ENCODE peak calls at places on chromosomes 2 and 18, in four cellular contexts. S is activated CD4-positive, CD25-positive, alpha-beta regulatory T cell; G is progenitor cell of endocrine pancreas; M is CD8-positive, alpha-beta T cell. I is an unnamed sample.

GRCh38 chr2:209685963-209686362 is 85.7 kb upstream of the UNC80 start:
- DNase-seq in S (no peak), G (no peak), M (no peak), I (no peak)

GRCh38 chr2:121134728-121135127 is 150.3 kb downstream of the TFCP2L1 start:
- DNase-seq in S (no peak), G (no peak), M (no peak), I (no peak)

GRCh38 chr18:52452427-52452826 is 112.4 kb downstream of the DCC start:
- DNase-seq in S (no peak), G (no peak), M (no peak), I (no peak)

GRCh38 chr18:59721214-59721613 is 24.0 kb upstream of the CCBE1 start:
- DNase-seq in S (no peak), G (no peak), M (no peak), I (no peak)

GRCh38 chr2:39107156-39107555 is 13.7 kb downstream of the SOS1 start:
- DNase-seq in S (no peak), G (no peak), M (no peak), I (peak; percentile 28)

GRCh38 chr18:76386886-76387285 is 108.2 kb downstream of the ZNF516 start:
- DNase-seq in S (no peak), G (no peak), M (no peak), I (no peak)

GRCh38 chr2:168404764-168405163 is 51.3 kb upstream of the CERS6 start:
- DNase-seq in S (no peak), G (no peak), M (no peak), I (peak; percentile 5)

GRCh38 chr2:98909381-98910211 is 26.4 kb downstream of the CRACDL start:
- DNase-seq in S (no peak), G (peak; percentile 69), M (no peak), I (no peak)

GRCh38 chr2:44671896-44672295 is 269.6 kb upstream of the SIX3 start:
- DNase-seq in S (no peak), G (no peak), M (no peak), I (no peak)

GRCh38 chr2:228699400-228699799 is 517.9 kb upstream of the SPHKAP start:
- DNase-seq in S (no peak), G (no peak), M (no peak), I (peak; percentile 7)

GRCh38 chr18:3151379-3152264 is 68.1 kb downstream of the MYOM1 start:
- DNase-seq in S (no peak), G (no peak), M (no peak), I (peak; percentile 60)

GRCh38 chr2:26325851-26326250 is 20.1 kb upstream of the SELENOI start:
- DNase-seq in S (no peak), G (no peak), M (no peak), I (no peak)

GRCh38 chr2:41720702-41721344 is 327.0 kb upstream of the PKDCC start:
- DNase-seq in S (no peak), G (no peak), M (no peak), I (no peak)

GRCh38 chr2:166373951-166374350 is 1.8 kb downstream of the SCN9A start:
- DNase-seq in S (no peak), G (no peak), M (no peak), I (peak; percentile 4)

GRCh38 chr2:118246726-118247125 is 158.5 kb downstream of the INSIG2 start:
- DNase-seq in S (no peak), G (no peak), M (no peak), I (peak; percentile 8)

GRCh38 chr2:54941248-54941984 is 108.8 kb downstream of the RTN4 start:
- DNase-seq in S (no peak), G (no peak), M (no peak), I (peak; percentile 96)

GRCh38 chr2:205543937-205544702 is 138.2 kb upstream of the NRP2 start:
- DNase-seq in S (no peak), G (no peak), M (no peak), I (no peak)

GRCh38 chr2:3280683-3281520 is 96.7 kb downstream of the EIPR1 start:
- DNase-seq in S (no peak), G (no peak), M (no peak), I (no peak)

GRCh38 chr2:33344230-33344629 is 132.2 kb upstream of the RASGRP3 start:
- DNase-seq in S (no peak), G (no peak), M (no peak), I (no peak)

GRCh38 chr2:27489118-27489497 is 435 bp downstream of the IFT172 start:
- DNase-seq in S (no peak), G (no peak), M (no peak), I (peak; percentile 48)

GRCh38 chr2:64325852-64326577 is 127.9 kb upstream of the LGALSL start:
- DNase-seq in S (peak; percentile 8), G (no peak), M (no peak), I (no peak)

GRCh38 chr18:60865801-60866200 is 467.4 kb upstream of the CDH20 start:
- DNase-seq in S (no peak), G (no peak), M (no peak), I (no peak)

GRCh38 chr18:67865400-67865799 is 348.9 kb upstream of the DSEL start:
- DNase-seq in S (no peak), G (no peak), M (no peak), I (no peak)

GRCh38 chr2:48578313-48578712 is 39.3 kb upstream of the GTF2A1L start:
- DNase-seq in S (no peak), G (no peak), M (no peak), I (no peak)

GRCh38 chr2:34980689-34981088 is 1374.9 kb upstream of the CRIM1 start:
- DNase-seq in S (no peak), G (no peak), M (no peak), I (no peak)

GRCh38 chr2:224145751-224146355 is 106.8 kb upstream of the SERPINE2 start:
- DNase-seq in S (no peak), G (no peak), M (no peak), I (peak; percentile 80)

GRCh38 chr2:30765226-30765625 is 42.0 kb downstream of the CAPN13 start:
- DNase-seq in S (no peak), G (no peak), M (no peak), I (no peak)

GRCh38 chr2:145431181-145431951 is 911.4 kb upstream of the ZEB2 start:
- DNase-seq in S (no peak), G (no peak), M (no peak), I (peak; percentile 58)

GRCh38 chr2:172324198-172324597 is 103.2 kb upstream of the ITGA6 start:
- DNase-seq in S (no peak), G (no peak), M (no peak), I (no peak)

GRCh38 chr2:27086722-27087446 is at the start of gene KHK:
- DNase-seq in S (no peak), G (no peak), M (no peak), I (no peak)

GRCh38 chr2:11103984-11104793 is 51.1 kb upstream of the SLC66A3 start:
- DNase-seq in S (no peak), G (no peak), M (no peak), I (no peak)

I was measured in SK-MEL-5.